ENCODE peak calls at places on chromosomes 5 and 9, in seven cellular contexts. T is HCT116, H is HepG2, A is H1, O is GM12878, R is SK-N-SH, D is K562. V is an unnamed sample.

GRCh38 chr9:35706951-35707350 is 17.2 kb upstream of the TPM2 start:
- DNase-seq in D (no peak), T (no peak), A (no peak), R (no peak), H (no peak), O (no peak), V (no peak)

GRCh38 chr5:122291000-122291592 is 20.9 kb upstream of the SNCAIP start:
- DNase-seq in R (no peak), H (no peak), D (no peak), T (no peak), O (no peak), A (no peak), V (no peak)

GRCh38 chr5:111697881-111698757 is 58.9 kb downstream of the NREP start:
- DNase-seq in D (no peak), H (no peak), O (no peak), T (no peak), A (no peak), R (no peak), V (no peak)

GRCh38 chr9:489198-490197 is 274.8 kb downstream of the DOCK8 start:
- DNase-seq in R (no peak), D (no peak), A (no peak), H (peak), O (no peak), T (no peak), V (no peak)

GRCh38 chr5:116063950-116064349 is 20.9 kb upstream of the COMMD10 start:
- DNase-seq in O (no peak), H (no peak), T (no peak), A (no peak), D (no peak), R (no peak), V (no peak)

GRCh38 chr5:39415186-39415585 is 9.6 kb downstream of the DAB2 start:
- DNase-seq in O (no peak), T (no peak), H (no peak), D (no peak), R (no peak), A (no peak), V (no peak)

GRCh38 chr5:24644757-24645156 is at the start of gene CDH10:
- DNase-seq in R (no peak), A (peak), O (no peak), T (no peak), D (no peak), H (no peak), V (no peak)

GRCh38 chr9:96327694-96328352 is 25.8 kb upstream of the HSD17B3 start:
- DNase-seq in T (no peak), R (peak), H (peak), D (peak), A (no peak), O (peak), V (no peak)

GRCh38 chr5:84286662-84287061 is 98.0 kb downstream of the EDIL3 start:
- DNase-seq in H (no peak), T (no peak), A (no peak), R (no peak), D (no peak), O (no peak), V (no peak)

GRCh38 chr9:91954841-91955471 is 4.9 kb upstream of the ROR2 start:
- DNase-seq in T (peak), D (peak), A (no peak), H (peak), R (peak), O (no peak), V (no peak)

GRCh38 chr9:25453876-25454275 is 224.4 kb downstream of the TUSC1 start:
- DNase-seq in H (no peak), O (no peak), T (no peak), A (no peak), D (no peak), R (peak), V (no peak)

GRCh38 chr5:149664666-149665415 is 65.3 kb upstream of the PPARGC1B start:
- DNase-seq in D (no peak), T (no peak), A (no peak), H (no peak), R (no peak), O (no peak), V (no peak)

GRCh38 chr9:78806492-78807160 is 509.7 kb downstream of the PSAT1 start:
- DNase-seq in D (no peak), O (no peak), A (no peak), R (no peak), T (no peak), H (no peak), V (no peak)

GRCh38 chr5:61673007-61673735 is 341.1 kb downstream of the ZSWIM6 start:
- DNase-seq in H (no peak), D (no peak), A (no peak), O (no peak), R (no peak), T (peak), V (no peak)

GRCh38 chr9:95533996-95534680 is 17.4 kb upstream of the PTCH1 start:
- DNase-seq in D (no peak), A (no peak), O (no peak), T (no peak), H (no peak), R (no peak), V (no peak)

GRCh38 chr9:93244510-93245436 is 60.8 kb downstream of the WNK2 start:
- DNase-seq in D (no peak), O (no peak), T (no peak), A (no peak), H (no peak), R (no peak), V (no peak)

GRCh38 chr5:39608024-39608423 is 183.2 kb upstream of the DAB2 start:
- DNase-seq in O (no peak), T (no peak), R (no peak), D (no peak), A (no peak), H (no peak), V (no peak)

GRCh38 chr5:97098864-97099454 is 43.5 kb downstream of the LIX1 start:
- DNase-seq in A (no peak), O (no peak), D (no peak), T (no peak), H (no peak), R (no peak), V (no peak)

GRCh38 chr5:58335518-58335917 is 124.4 kb downstream of the PLK2 start:
- DNase-seq in H (no peak), A (no peak), O (no peak), T (peak), D (no peak), R (no peak), V (no peak)

GRCh38 chr5:14913141-14913540 is 41.6 kb upstream of the ANKH start:
- DNase-seq in O (no peak), H (no peak), R (no peak), T (no peak), A (no peak), D (no peak), V (no peak)

GRCh38 chr5:66655395-66656324 is 59.5 kb downstream of the MAST4 start:
- DNase-seq in R (no peak), O (no peak), T (no peak), H (no peak), A (no peak), D (no peak), V (no peak)

GRCh38 chr9:125235805-125236534 is 5.2 kb downstream of the HSPA5 start:
- DNase-seq in A (no peak), D (no peak), H (no peak), O (no peak), R (no peak), T (no peak), V (no peak)

GRCh38 chr5:4100739-4101138 is 505.1 kb downstream of the IRX1 start:
- DNase-seq in T (no peak), H (no peak), R (no peak), D (no peak), A (no peak), O (no peak), V (no peak)

GRCh38 chr5:2740051-2740848 is 11.2 kb downstream of the IRX2 start:
- DNase-seq in T (no peak), D (no peak), H (no peak), A (no peak), R (no peak), O (no peak), V (no peak)

GRCh38 chr5:137516251-137516797 is 17.2 kb upstream of the SPOCK1 start:
- DNase-seq in D (no peak), O (no peak), T (no peak), A (no peak), H (no peak), R (no peak), V (no peak)

GRCh38 chr9:86903461-86904010 is 43.8 kb downstream of the GAS1 start:
- DNase-seq in T (no peak), A (no peak), H (no peak), R (no peak), D (no peak), O (no peak), V (no peak)

GRCh38 chr5:71887680-71888079 is 168.6 kb downstream of the CARTPT start:
- DNase-seq in T (peak), D (peak), H (peak), A (no peak), R (peak), O (peak), V (no peak)

GRCh38 chr9:111744363-111744762 is 50.4 kb downstream of the SHOC1 start:
- DNase-seq in R (no peak), T (no peak), A (no peak), O (no peak), D (no peak), H (no peak), V (no peak)

GRCh38 chr9:37026936-37027581 is 7.0 kb downstream of the PAX5 start:
- DNase-seq in R (no peak), H (no peak), D (no peak), O (no peak), T (no peak), A (no peak), V (no peak)

GRCh38 chr9:37028425-37029031 is 5.5 kb downstream of the PAX5 start:
- DNase-seq in T (no peak), H (no peak), A (no peak), D (no peak), O (no peak), R (no peak), V (no peak)

GRCh38 chr9:37025381-37026084 is 8.5 kb downstream of the PAX5 start:
- DNase-seq in D (no peak), R (no peak), H (no peak), T (no peak), A (no peak), O (no peak), V (no peak)

GRCh38 chr9:37027582-37028424 is 6.3 kb downstream of the PAX5 start:
- DNase-seq in R (peak), O (peak), T (peak), D (peak), A (peak), H (peak), V (peak)

GRCh38 chr9:37026085-37026935 is 7.8 kb downstream of the PAX5 start:
- DNase-seq in R (peak), O (no peak), T (no peak), H (no peak), D (no peak), A (no peak), V (no peak)
- H3K4me3 ChIP-seq in R (no peak), O (peak), T (no peak), H (no peak), D (no peak), A (peak), V (peak)

DNA sequence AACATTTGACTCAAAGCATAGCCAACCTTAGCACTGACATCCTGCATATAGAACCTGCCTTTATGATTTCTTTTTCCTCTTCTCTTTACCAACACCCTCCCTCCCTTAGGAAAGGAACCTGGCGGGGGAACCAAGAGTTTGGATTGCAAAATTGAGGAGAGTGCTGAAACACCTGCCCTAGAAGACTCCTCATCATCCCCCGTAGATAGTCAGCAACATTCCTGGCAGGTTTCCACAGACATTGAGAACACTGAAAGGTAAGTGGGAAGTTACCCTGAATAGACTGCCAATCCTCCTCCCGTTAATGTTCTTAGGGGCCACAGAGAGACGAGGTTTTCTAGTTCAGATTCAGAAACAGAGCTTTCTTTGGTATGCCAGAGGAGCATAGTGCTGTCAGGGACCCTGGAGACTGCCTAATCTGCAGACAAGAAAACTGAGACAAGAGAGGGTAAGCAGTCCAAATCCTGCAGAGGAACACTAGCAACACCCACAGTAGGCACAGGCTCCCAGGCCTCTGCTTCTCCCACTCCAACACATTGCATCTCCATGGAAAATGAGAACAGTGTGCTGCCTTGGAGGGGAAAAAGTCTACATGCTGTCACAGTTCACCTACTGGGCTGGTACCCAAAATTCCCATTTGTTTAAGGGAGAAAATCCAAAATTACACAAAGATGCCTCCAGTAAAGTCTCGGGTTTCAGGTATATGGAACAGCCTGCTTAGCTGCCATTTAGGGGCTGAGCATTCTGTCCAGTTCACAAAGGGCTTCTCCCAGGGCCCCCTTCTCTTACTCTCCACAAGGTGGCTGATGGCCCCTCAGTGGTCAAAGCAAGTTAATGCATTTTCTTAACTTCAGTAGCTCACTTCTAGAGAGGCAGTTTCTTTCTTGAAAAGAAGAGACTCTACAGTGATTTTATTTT is 89.0 kb downstream of the RGS7BP start:
- DNase-seq in H (no peak), T (no peak), R (no peak), A (no peak), O (no peak), D (no peak), V (no peak)
- TF ChIP-seq SIN3A in H (no peak), T (no peak), R (no peak), A (no peak), O (no peak), D (no peak), V (no peak)

GRCh38 chr5:143093452-143094086 is 309.9 kb downstream of the NR3C1 start:
- DNase-seq in R (no peak), H (no peak), D (no peak), A (no peak), T (no peak), O (no peak), V (no peak)

GRCh38 chr5:143094087-143094511 is 309.4 kb downstream of the NR3C1 start:
- DNase-seq in D (no peak), A (no peak), O (no peak), T (no peak), R (no peak), H (no peak), V (no peak)
- H3K4me3 ChIP-seq in D (no peak), A (peak), O (peak), T (no peak), R (no peak), H (no peak), V (no peak)

GRCh38 chr5:152864993-152865392 is 459.9 kb upstream of the NMUR2 start:
- DNase-seq in H (no peak), T (no peak), O (no peak), D (no peak), R (no peak), A (no peak), V (no peak)
- TF ChIP-seq SIN3A in H (no peak), T (no peak), O (no peak), D (no peak), R (no peak), A (no peak), V (no peak)

GRCh38 chr9:89469003-89469402 is 28.9 kb downstream of the SEMA4D start:
- DNase-seq in O (no peak), D (no peak), H (no peak), T (no peak), A (no peak), R (no peak), V (no peak)

GRCh38 chr9:89470239-89470638 is 27.7 kb downstream of the SEMA4D start:
- DNase-seq in O (no peak), T (no peak), D (no peak), H (no peak), R (no peak), A (no peak), V (no peak)

GRCh38 chr9:89466451-89467277 is 31.2 kb downstream of the SEMA4D start:
- DNase-seq in H (no peak), T (no peak), A (no peak), O (peak), R (no peak), D (no peak), V (no peak)

GRCh38 chr9:89467278-89467625 is 30.7 kb downstream of the SEMA4D start:
- DNase-seq in T (no peak), O (no peak), A (no peak), D (no peak), H (no peak), R (no peak), V (no peak)

DNA sequence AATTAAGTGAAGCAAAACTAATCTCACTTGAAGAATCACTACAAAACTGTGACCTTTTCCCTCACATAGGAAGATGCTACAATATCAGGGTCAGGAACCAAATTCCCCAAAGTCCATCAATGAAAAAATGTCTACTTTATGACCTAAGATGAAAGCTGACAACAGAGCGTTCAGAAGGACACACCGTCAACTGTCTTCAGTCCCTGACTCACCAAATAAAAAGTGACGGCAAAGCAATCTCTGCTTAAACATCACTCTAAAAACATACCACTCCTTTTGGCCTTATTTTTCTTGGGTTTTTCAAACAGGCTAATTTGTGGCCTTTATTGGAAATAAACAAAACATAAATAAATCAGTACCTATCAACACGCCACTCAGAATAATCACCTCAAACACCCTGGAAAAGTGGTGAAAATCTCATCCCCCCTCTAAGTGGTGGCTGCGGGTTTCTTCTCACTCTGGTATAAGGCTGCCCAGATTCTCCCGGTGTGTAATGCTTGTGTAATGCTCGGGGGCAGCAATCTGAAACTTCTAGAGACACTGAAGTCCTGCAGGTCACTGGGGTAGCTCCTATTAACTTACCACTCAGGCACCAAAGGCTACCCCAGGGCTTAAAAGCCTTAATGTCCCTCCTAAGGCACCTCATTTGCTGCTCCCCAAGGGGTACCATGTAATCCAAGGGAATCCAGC is 29.5 kb downstream of the SEMA4D start:
- DNase-seq in T (no peak), R (no peak), O (no peak), A (no peak), D (no peak), H (no peak), V (no peak)
- H3K4me3 ChIP-seq in T (no peak), R (no peak), O (no peak), A (no peak), D (no peak), H (no peak), V (no peak)

GRCh38 chr5:173180331-173180730 is 36.0 kb downstream of the BNIP1 start:
- DNase-seq in A (no peak), R (no peak), H (no peak), O (no peak), T (no peak), D (no peak), V (no peak)
- TF ChIP-seq SIN3A in A (no peak), R (no peak), H (no peak), O (no peak), T (no peak), D (no peak), V (no peak)

V was measured in Panc1.